ENCODE peak calls at places on chromosomes 6 and 20, in eight cellular contexts. H is astrocyte, A is IMR-90, R is hepatocyte, X is OCI-LY7, F is fibroblast of lung, Z is mesenchymal stem cell, G is GM23248. B is an unnamed sample. For H3K4me1, the result is how much of the 10 kb centered on the place peaks cover.

GRCh38 chr6:156617376-156617775 is 159.8 kb upstream of the ARID1B start:
- DNase-seq in F (peak), A (no peak), X (no peak), G (no peak), R (peak), H (peak), Z (no peak), B (no peak)

GRCh38 chr6:90403489-90404381 is 107.1 kb upstream of the BACH2 start:
- DNase-seq in F (peak), R (peak), X (no peak), H (peak), A (peak), Z (peak), G (peak), B (no peak)

GRCh38 chr6:143677891-143678737 is at the start of gene PHACTR2:
- DNase-seq in R (peak), A (peak), H (peak), G (peak), Z (peak), F (peak), X (no peak), B (peak)

GRCh38 chr6:139338845-139339244 is 35.6 kb downstream of the CITED2 start:
- DNase-seq in Z (peak), R (no peak), A (peak), H (no peak), F (peak), X (no peak), G (peak), B (no peak)

GRCh38 chr6:35096129-35096852 is 44.8 kb downstream of the TCP11 start:
- DNase-seq in X (no peak), A (peak), G (peak), R (peak), H (peak), Z (peak), F (peak), B (peak)

GRCh38 chr20:63241272-63241671 is 5.6 kb downstream of the BIRC7 start:
- DNase-seq in A (no peak), X (no peak), Z (no peak), R (no peak), H (no peak), G (no peak), F (no peak), B (no peak)

GRCh38 chr6:123529843-123530242 is 106.9 kb downstream of the TRDN start:
- DNase-seq in R (no peak), H (no peak), Z (peak), F (no peak), G (no peak), X (no peak), A (no peak), B (no peak)

GRCh38 chr20:7195704-7196103 is 428.2 kb downstream of the BMP2 start:
- DNase-seq in R (no peak), X (no peak), G (peak), Z (peak), H (peak), F (peak), A (no peak), B (peak)

GRCh38 chr6:41560440-41561192 is 14.4 kb downstream of the FOXP4 start:
- DNase-seq in A (no peak), X (peak), R (no peak), Z (peak), G (peak), H (no peak), F (no peak), B (peak)

GRCh38 chr6:90288404-90288803 is 8.2 kb downstream of the BACH2 start:
- DNase-seq in H (peak), A (peak), G (peak), Z (no peak), X (no peak), R (peak), F (peak), B (no peak)

GRCh38 chr6:17959317-17959716 is 28.1 kb downstream of the KIF13A start:
- DNase-seq in H (no peak), A (peak), G (no peak), Z (peak), R (no peak), X (no peak), F (peak), B (no peak)

GRCh38 chr6:72720464-72720863 is 98.6 kb downstream of the KCNQ5 start:
- DNase-seq in X (no peak), Z (no peak), G (peak), R (no peak), F (no peak), A (peak), H (peak), B (no peak)

GRCh38 chr6:13760948-13761347 is 49.3 kb upstream of the RANBP9 start:
- DNase-seq in H (peak), G (peak), A (peak), R (no peak), X (no peak), F (peak), Z (no peak), B (peak)
- H3K4me1 ChIP-seq in H (under half), G (under half), A (under half), R (under half), X (under half), F (under half), Z (under half), B (under half)

GRCh38 chr6:141598487-141598886 is 534.2 kb upstream of the GJE1 start:
- DNase-seq in R (no peak), G (peak), H (peak), Z (peak), A (peak), X (no peak), F (peak), B (no peak)
- H2AFZ ChIP-seq in R (no peak), G (peak), H (no peak), Z (no peak), A (no peak), X (no peak), F (peak), B (peak)

GRCh38 chr20:45373353-45374100 is 4.6 kb downstream of the TP53TG5 start:
- DNase-seq in G (peak), X (peak), R (peak), Z (peak), H (peak), A (peak), F (peak), B (peak)
- H3K4me3 ChIP-seq in G (peak), X (no peak), R (peak), Z (peak), H (peak), A (peak), F (peak), B (peak)

DNA sequence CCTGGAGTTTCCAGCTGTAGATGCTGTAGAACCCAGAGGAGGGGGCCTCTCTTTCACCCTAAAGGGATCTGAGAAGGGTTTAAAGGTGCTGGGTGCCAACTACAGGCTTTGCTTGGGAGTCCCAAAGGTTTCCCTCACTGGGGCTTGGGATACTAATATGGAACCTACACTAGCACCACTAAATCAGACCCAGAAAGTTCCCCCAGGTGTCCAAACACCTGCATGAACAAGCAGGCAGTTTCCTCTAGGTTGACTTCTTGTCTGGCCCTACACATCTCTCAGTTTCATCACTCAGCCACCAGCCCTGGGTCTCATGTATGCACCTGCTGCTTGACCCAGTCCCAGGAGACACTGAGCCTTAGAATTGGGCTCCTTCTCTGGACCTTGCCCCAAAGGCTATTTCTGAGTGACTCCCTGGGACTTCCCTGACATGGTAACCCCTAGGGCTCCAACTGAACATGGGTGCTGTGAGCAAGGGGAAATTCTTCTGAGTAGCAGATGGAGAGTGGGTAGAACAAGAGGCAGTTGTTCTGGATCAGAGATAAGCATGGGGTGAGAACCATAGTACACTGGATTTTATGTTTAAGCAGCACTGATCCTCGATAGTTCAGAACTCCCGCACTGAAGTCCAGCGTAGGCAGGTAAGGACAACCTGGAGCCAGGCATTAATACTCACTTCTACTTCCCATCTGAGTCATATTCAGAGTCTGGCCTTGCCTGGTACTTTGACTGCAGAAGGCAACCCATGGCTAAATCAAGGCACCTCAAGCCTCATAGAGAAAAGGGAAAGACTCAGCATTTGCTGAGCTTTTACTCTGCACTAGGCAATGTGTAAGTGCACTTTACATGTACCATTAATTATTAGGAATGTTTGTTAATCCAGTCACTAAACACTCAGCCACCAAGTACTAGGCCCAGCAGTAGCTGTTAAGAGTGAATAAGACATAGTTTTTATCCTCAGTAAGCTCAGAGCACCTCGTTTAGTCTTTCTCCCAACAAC is 16.8 kb downstream of the BCL2L1 start:
- DNase-seq in X (peak), G (no peak), A (no peak), H (no peak), F (no peak), Z (no peak), R (peak), B (no peak)
- H3K4me1 ChIP-seq in X (half or more), G (under half), A (under half), H (under half), F (under half), Z (under half), R (under half), B (under half)

DNA sequence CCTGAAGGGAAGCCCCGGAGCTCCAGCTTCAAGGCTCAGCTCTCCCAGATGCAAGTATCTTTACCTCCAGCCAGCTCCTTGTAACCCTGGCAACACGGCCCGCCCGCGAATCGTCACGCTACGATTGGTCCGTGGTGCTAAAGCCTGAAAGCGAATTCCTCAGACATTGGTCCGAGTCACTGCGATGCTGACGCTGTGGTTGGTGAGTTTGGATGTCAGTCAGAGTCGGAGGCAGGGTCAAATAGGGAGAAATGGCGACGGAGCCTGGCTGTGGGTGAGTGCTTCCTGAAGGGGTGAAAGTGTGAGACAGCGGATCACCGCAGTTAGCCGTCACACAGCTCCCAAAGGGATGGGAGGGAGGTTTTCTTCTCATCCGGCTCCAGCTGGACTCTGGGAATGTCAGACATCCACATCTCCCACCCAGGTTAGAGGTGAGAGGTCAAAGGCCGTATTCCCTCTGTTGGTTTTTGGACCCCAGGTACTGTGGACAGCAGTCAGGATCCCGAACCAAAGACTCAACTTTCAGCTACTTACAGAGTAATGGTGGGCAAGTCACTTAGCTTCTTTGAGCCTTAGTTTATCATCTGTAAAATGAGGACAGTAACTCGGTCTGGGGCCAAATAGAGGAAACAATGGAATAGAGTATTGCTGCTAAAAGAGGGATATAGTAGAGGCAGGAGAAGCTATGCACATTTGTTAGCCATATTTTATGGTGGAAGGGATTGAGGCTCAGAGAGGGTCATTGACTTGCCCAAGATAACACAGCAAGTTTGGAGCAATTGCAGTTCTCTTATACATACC is at the start of gene ZSWIM1:
- DNase-seq in R (peak), H (peak), G (peak), A (peak), Z (peak), F (peak), X (peak), B (peak)
- H2AFZ ChIP-seq in R (peak), H (peak), G (peak), A (peak), Z (peak), F (peak), X (peak), B (peak)